ENCODE peak calls at places on chromosomes 12 and 14, in nine cellular contexts. L, A, G, E, Z, I, X, K and N are unnamed samples.

GRCh38 chr12:130715996-130716917 is at the start of gene RIMBP2:
- DNase-seq in E (peak), K (peak), I (no peak), Z (no peak), X (peak), G (peak), A (no peak), L (peak), N (peak)

GRCh38 chr14:25042362-25043299 is 7.3 kb downstream of the STXBP6 start:
- DNase-seq in Z (peak), L (peak), I (no peak), E (peak), X (no peak), K (peak), A (no peak), G (peak), N (peak)

GRCh38 chr14:61566537-61567225 is 128.6 kb upstream of the HIF1A start:
- DNase-seq in L (peak), G (no peak), A (no peak), E (no peak), X (no peak), K (no peak), Z (peak), I (no peak), N (peak)

GRCh38 chr12:127550271-127550670 is 716.7 kb upstream of the TMEM132C start:
- DNase-seq in G (peak), I (no peak), K (peak), Z (peak), L (no peak), X (no peak), E (peak), A (no peak), N (peak)

GRCh38 chr14:95406756-95407155 is 87.0 kb upstream of the CLMN start:
- DNase-seq in L (no peak), E (no peak), Z (no peak), X (no peak), G (no peak), I (no peak), A (no peak), K (no peak), N (no peak)

GRCh38 chr12:114664661-114665320 is 19.2 kb downstream of the TBX3 start:
- DNase-seq in G (no peak), L (no peak), K (no peak), X (no peak), I (no peak), A (no peak), E (no peak), Z (peak), N (no peak)

GRCh38 chr14:53715390-53715730 is 241.3 kb downstream of the BMP4 start:
- DNase-seq in E (peak), Z (peak), X (no peak), I (no peak), G (peak), A (no peak), K (peak), L (peak), N (peak)

GRCh38 chr14:23061995-23062394 is 4.7 kb upstream of the CDH24 start:
- DNase-seq in X (peak), Z (peak), L (peak), G (peak), E (no peak), K (peak), A (peak), I (peak), N (peak)

GRCh38 chr12:95848575-95849388 is 10.0 kb upstream of the SNRPF start:
- DNase-seq in I (no peak), E (peak), Z (peak), K (peak), L (peak), X (peak), A (no peak), G (peak), N (peak)

GRCh38 chr12:125311050-125311449 is 245.8 kb downstream of the AACS start:
- DNase-seq in L (no peak), G (no peak), A (no peak), E (no peak), K (no peak), Z (no peak), X (no peak), I (no peak), N (no peak)

GRCh38 chr12:121138284-121138683 is 5.6 kb downstream of the P2RX7 start:
- DNase-seq in L (no peak), A (no peak), X (no peak), G (no peak), I (no peak), Z (no peak), E (peak), K (no peak), N (no peak)

GRCh38 chr14:30874120-30874998 is at the start of gene COCH:
- DNase-seq in Z (no peak), I (peak), X (peak), K (no peak), A (peak), E (peak), L (no peak), G (no peak), N (no peak)

GRCh38 chr12:5784626-5785130 is 160.4 kb downstream of the ANO2 start:
- DNase-seq in Z (no peak), G (no peak), K (no peak), L (no peak), E (no peak), X (no peak), I (no peak), A (no peak), N (no peak)

GRCh38 chr12:47750229-47750798 is 8.4 kb downstream of the RAPGEF3 start:
- DNase-seq in X (no peak), K (no peak), A (no peak), E (no peak), L (no peak), Z (no peak), G (no peak), I (peak), N (no peak)

GRCh38 chr12:98893601-98894411 is 248.7 kb downstream of the APAF1 start:
- DNase-seq in X (no peak), I (no peak), G (no peak), L (no peak), E (peak), A (no peak), K (no peak), Z (no peak), N (no peak)

GRCh38 chr14:55589171-55589570 is 9.2 kb downstream of the KTN1 start:
- DNase-seq in Z (peak), K (no peak), G (no peak), E (no peak), A (no peak), X (no peak), I (no peak), L (no peak), N (no peak)

GRCh38 chr14:64704145-64704742 is at the start of gene PLEKHG3:
- DNase-seq in Z (peak), X (peak), K (peak), I (peak), A (peak), L (peak), E (peak), G (peak), N (peak)

GRCh38 chr12:108455706-108456105 is 59.4 kb upstream of the FICD start:
- DNase-seq in E (no peak), G (no peak), X (no peak), K (no peak), Z (no peak), L (no peak), A (no peak), I (no peak), N (no peak)

GRCh38 chr12:119222222-119222951 is 43.7 kb downstream of the HSPB8 start:
- DNase-seq in I (no peak), E (peak), A (no peak), G (no peak), K (no peak), L (no peak), Z (no peak), X (no peak), N (no peak)

GRCh38 chr14:104092931-104093365 is 7.4 kb downstream of the ASPG start:
- DNase-seq in G (no peak), E (no peak), X (no peak), I (peak), L (no peak), Z (no peak), K (no peak), A (peak), N (no peak)

GRCh38 chr14:103994535-103995184 is 52.3 kb upstream of the RD3L start:
- DNase-seq in Z (no peak), A (no peak), X (no peak), I (no peak), K (no peak), G (no peak), L (no peak), E (peak), N (peak)

GRCh38 chr12:99772274-99772673 is 124.7 kb downstream of the GARIN6 start:
- DNase-seq in X (no peak), I (no peak), L (peak), A (no peak), E (no peak), Z (no peak), G (no peak), K (no peak), N (no peak)

GRCh38 chr14:72060917-72061316 is 128.7 kb downstream of the RGS6 start:
- DNase-seq in L (no peak), A (no peak), I (no peak), X (no peak), K (no peak), G (no peak), E (no peak), Z (no peak), N (no peak)

GRCh38 chr14:77120771-77121743 is 20.5 kb downstream of the ZDHHC22 start:
- DNase-seq in Z (peak), G (no peak), I (no peak), X (peak), E (no peak), A (no peak), K (no peak), L (no peak), N (no peak)

GRCh38 chr14:27391331-27391730 is 793.5 kb upstream of the NOVA1 start:
- DNase-seq in L (no peak), I (no peak), X (no peak), G (no peak), Z (no peak), E (no peak), K (peak), A (no peak), N (no peak)

GRCh38 chr12:113697104-113697503 is 225.4 kb upstream of the LHX5 start:
- DNase-seq in X (no peak), E (no peak), L (no peak), A (no peak), G (no peak), Z (no peak), I (no peak), K (no peak), N (no peak)

GRCh38 chr14:101780887-101781239 is 19.4 kb downstream of the PPP2R5C start:
- DNase-seq in X (no peak), L (no peak), I (no peak), G (no peak), E (no peak), A (no peak), K (no peak), Z (no peak), N (no peak)

GRCh38 chr12:63955831-63956685 is 111.6 kb downstream of the SRGAP1 start:
- DNase-seq in G (peak), E (no peak), L (peak), Z (peak), K (peak), X (no peak), A (peak), I (no peak), N (no peak)

GRCh38 chr14:61452452-61452851 is 131.1 kb downstream of the PRKCH start:
- DNase-seq in E (no peak), X (no peak), A (no peak), Z (no peak), K (no peak), G (no peak), I (no peak), L (no peak), N (no peak)

GRCh38 chr14:54902143-54902520 is 494 bp downstream of the GCH1 start:
- DNase-seq in A (peak), L (peak), G (peak), I (peak), E (peak), X (peak), Z (peak), K (no peak), N (peak)

GRCh38 chr14:50335989-50336391 is 23.9 kb downstream of the DMAC2L start:
- DNase-seq in K (no peak), Z (peak), A (peak), E (peak), X (no peak), G (peak), L (peak), I (no peak), N (peak)

GRCh38 chr14:77516111-77516510 is 17.5 kb upstream of the ISM2 start:
- DNase-seq in L (no peak), X (no peak), G (no peak), E (no peak), A (no peak), K (no peak), I (no peak), Z (no peak), N (peak)

GRCh38 chr12:112185093-112185923 is 59.9 kb downstream of the TRAFD1 start:
- DNase-seq in I (no peak), A (no peak), G (no peak), L (no peak), X (no peak), Z (no peak), K (no peak), E (no peak), N (peak)

GRCh38 chr12:11695321-11695720 is 45.8 kb downstream of the ETV6 start:
- DNase-seq in I (no peak), L (peak), X (no peak), K (no peak), Z (no peak), A (no peak), G (no peak), E (no peak), N (peak)

GRCh38 chr14:68181395-68182326 is 362.1 kb downstream of the RAD51B start:
- DNase-seq in E (no peak), X (no peak), G (no peak), I (no peak), K (no peak), Z (peak), A (no peak), L (peak), N (peak)